ENCODE peak calls at places on chromosome 12, in four cellular contexts. J is GOT3; E is upper lobe of left lung; T is stimulated activated naive CD4-positive, alpha-beta T cell. O is an unnamed sample.

GRCh38 chr12:24455811-24456210 is 493.1 kb downstream of the BCAT1 start:
- DNase-seq in J (no peak), E (no peak), T (no peak), O (no peak)

GRCh38 chr12:49985981-49986380 is 13.2 kb downstream of the AQP6 start:
- DNase-seq in J (no peak), E (no peak), T (no peak), O (no peak)

GRCh38 chr12:93698307-93699092 is 21.3 kb downstream of the CRADD start:
- DNase-seq in J (no peak), E (no peak), T (no peak), O (no peak)

GRCh38 chr12:116700066-116700465 is 37.8 kb downstream of the SPRING1 start:
- DNase-seq in J (no peak), E (no peak), T (no peak), O (no peak)

GRCh38 chr12:45944771-45945170 is 45.6 kb downstream of the SCAF11 start:
- DNase-seq in J (no peak), E (no peak), T (no peak), O (no peak)

GRCh38 chr12:79407671-79408622 is 282.8 kb downstream of the PAWR start:
- DNase-seq in J (peak), E (peak), T (no peak), O (peak)

GRCh38 chr12:946656-947055 is 2.8 kb downstream of the RAD52 start:
- DNase-seq in J (no peak), E (no peak), T (no peak), O (no peak)

GRCh38 chr12:50985322-50985721 is 33.0 kb downstream of the HIGD1C start:
- DNase-seq in J (peak), E (peak), T (no peak), O (no peak)

GRCh38 chr12:1527789-1528188 is 66.6 kb downstream of the FBXL14 start:
- DNase-seq in J (no peak), E (no peak), T (no peak), O (no peak)

GRCh38 chr12:5588231-5588995 is 156.5 kb downstream of the NTF3 start:
- DNase-seq in J (no peak), E (no peak), T (no peak), O (no peak)